ENCODE peak calls at places on chromosomes 13 and 19, in nine cellular contexts. K is stimulated activated CD4-positive, alpha-beta T cell treated with anti-CD3 and anti-CD28 coated beads, Interleukin-2, amount 100 ng/mL, for 48 hours; D is type B pancreatic cell; A is activated T-cell treated with anti-CD3 and anti-CD28 coated beads, Interleukin-2, amount 50 U/mL, for 72 hours; S is stimulated activated CD8-positive, alpha-beta memory T cell treated with anti-CD3 and anti-CD28 coated beads, Interleukin-7, amount 100 ng/mL, for 1 hour; R is mucosa of descending colon; Y is cardiac muscle cell; N is H1; V is endodermal cell. H is an unnamed sample.

GRCh38 chr13:78239681-78240080 is 321.1 kb upstream of the EDNRB start:
- DNase-seq in A (no peak), S (no peak), K (no peak), N (no peak), D (no peak), V (peak), R (no peak), Y (no peak), H (no peak)

GRCh38 chr13:29165840-29166239 is 345.7 kb downstream of the MTUS2 start:
- DNase-seq in Y (no peak), A (no peak), N (no peak), D (no peak), S (no peak), R (no peak), V (no peak), K (no peak), H (no peak)

GRCh38 chr19:49340069-49340864 is 5.1 kb downstream of the CD37 start:
- DNase-seq in D (no peak), R (peak), V (peak), S (no peak), K (no peak), Y (peak), N (no peak), A (no peak), H (no peak)

GRCh38 chr19:54460230-54461005 is 3.2 kb downstream of the LENG9 start:
- DNase-seq in D (no peak), N (no peak), V (peak), K (no peak), A (no peak), R (no peak), S (no peak), Y (no peak), H (no peak)

GRCh38 chr19:8097198-8097597 is 44.6 kb downstream of the CCL25 start:
- DNase-seq in K (no peak), V (no peak), S (no peak), Y (no peak), A (no peak), D (no peak), R (no peak), N (no peak), H (no peak)

GRCh38 chr13:95039415-95039814 is 261.8 kb downstream of the ABCC4 start:
- DNase-seq in S (no peak), N (no peak), K (no peak), D (no peak), V (no peak), R (no peak), Y (no peak), A (no peak), H (no peak)

GRCh38 chr19:33413868-33414666 is 40.6 kb downstream of the CEBPG start:
- DNase-seq in K (no peak), A (no peak), V (no peak), D (no peak), S (no peak), N (no peak), Y (no peak), R (no peak), H (no peak)

GRCh38 chr19:13039211-13039789 is 44.0 kb downstream of the NFIX start:
- DNase-seq in Y (no peak), K (no peak), V (no peak), N (no peak), D (no peak), A (no peak), S (no peak), R (no peak), H (no peak)

GRCh38 chr13:84417426-84417825 is 535.2 kb upstream of the SLITRK1 start:
- DNase-seq in S (no peak), R (no peak), V (no peak), D (no peak), Y (no peak), K (no peak), N (no peak), A (no peak), H (no peak)

GRCh38 chr19:1275260-1275975 is at the start of gene FAM174C:
- DNase-seq in R (peak), K (peak), N (no peak), S (peak), D (peak), V (peak), A (peak), Y (peak), H (peak)

GRCh38 chr19:5037936-5038335 is 69.0 kb downstream of the KDM4B start:
- DNase-seq in A (no peak), Y (no peak), N (no peak), K (no peak), R (no peak), V (no peak), D (no peak), S (no peak), H (peak)

GRCh38 chr19:40365613-40366401 is 17.3 kb downstream of the PLD3 start:
- DNase-seq in D (peak), Y (peak), A (peak), V (peak), N (peak), R (peak), K (peak), S (peak), H (no peak)

GRCh38 chr19:11843741-11844140 is 4.8 kb upstream of the ZNF439 start:
- DNase-seq in V (no peak), K (no peak), Y (no peak), S (no peak), A (no peak), D (no peak), R (no peak), N (no peak), H (no peak)

GRCh38 chr19:18590273-18591272 is 2.0 kb downstream of the REX1BD start:
- DNase-seq in A (no peak), S (no peak), Y (peak), R (no peak), V (peak), N (peak), D (peak), K (no peak), H (no peak)

GRCh38 chr13:113930711-113931637 is 42.9 kb downstream of the C13orf46 start:
- DNase-seq in Y (no peak), K (peak), S (peak), D (peak), N (no peak), A (no peak), R (no peak), V (peak), H (no peak)

GRCh38 chr19:32914879-32915278 is 45.3 kb upstream of the SLC7A9 start:
- DNase-seq in A (no peak), D (no peak), N (no peak), Y (no peak), V (no peak), K (no peak), S (no peak), R (no peak), H (no peak)

GRCh38 chr19:49881186-49881585 is 3.7 kb downstream of the TBC1D17 start:
- DNase-seq in Y (no peak), D (no peak), K (no peak), S (no peak), R (no peak), N (no peak), V (no peak), A (no peak), H (no peak)

GRCh38 chr19:50465986-50466771 is 10.1 kb upstream of the EMC10 start:
- DNase-seq in Y (peak), N (no peak), R (peak), A (no peak), K (no peak), S (no peak), V (peak), D (no peak), H (peak)

GRCh38 chr13:90302113-90302512 is 1045.4 kb upstream of the MIR17HG start:
- DNase-seq in V (no peak), S (no peak), R (no peak), N (no peak), K (no peak), Y (no peak), D (no peak), A (no peak), H (no peak)

H was measured in COR-L47.